ENCODE peak calls at places on chromosomes 5 and 9, in four cellular contexts. G is CD8-positive, alpha-beta memory T cell; B is cardiac fibroblast; D is activated T-helper 1 cell treated with anti-CD3 and anti-CD28 coated beads, Interleukin-2, amount 50 U/mL, for 16 hours. L is an unnamed sample.

GRCh38 chr5:125038477-125038876 is 292.0 kb upstream of the ZNF608 start:
- DNase-seq in D (no peak), B (no peak), G (no peak), L (no peak)

GRCh38 chr9:128677787-128678186 is 11.2 kb upstream of the SET start:
- DNase-seq in G (no peak), D (no peak), B (no peak), L (no peak)

GRCh38 chr9:123749580-123750202 is 180.2 kb downstream of the DENND1A start:
- DNase-seq in D (no peak), G (no peak), B (no peak), L (no peak)

GRCh38 chr5:139457653-139458306 is 4.8 kb downstream of the ECSCR start:
- DNase-seq in B (no peak), G (no peak), D (no peak), L (no peak)

GRCh38 chr5:77518304-77518703 is 26.2 kb upstream of the WDR41 start:
- DNase-seq in B (peak), D (no peak), G (no peak), L (no peak)

GRCh38 chr5:109779036-109779735 is 89.5 kb downstream of the MAN2A1 start:
- DNase-seq in D (no peak), G (no peak), B (peak), L (no peak)

GRCh38 chr5:98050583-98050982 is 722.9 kb upstream of the RGMB start:
- DNase-seq in D (no peak), B (peak), G (no peak), L (no peak)

GRCh38 chr9:94936411-94936810 is 209.9 kb downstream of the AOPEP start:
- DNase-seq in D (no peak), G (no peak), B (peak), L (no peak)

GRCh38 chr5:16626696-16627264 is 10.0 kb upstream of the RETREG1 start:
- DNase-seq in G (no peak), B (peak), D (no peak), L (no peak)

GRCh38 chr9:18771018-18771417 is 262.0 kb downstream of the SAXO1 start:
- DNase-seq in D (no peak), B (no peak), G (no peak), L (no peak)

GRCh38 chr9:72400866-72401265 is 35.9 kb upstream of the ZFAND5 start:
- DNase-seq in B (no peak), G (no peak), D (no peak), L (no peak)

GRCh38 chr5:169242849-169243186 is 58.1 kb downstream of the SLIT3 start:
- DNase-seq in D (no peak), G (no peak), B (no peak), L (no peak)

GRCh38 chr5:180873628-180874520 is 12.8 kb upstream of the ZFP62 start:
- DNase-seq in G (peak), B (peak), D (no peak), L (no peak)

GRCh38 chr5:119473241-119473640 is 20.9 kb downstream of the HSD17B4 start:
- DNase-seq in B (no peak), G (no peak), D (no peak), L (no peak)

GRCh38 chr9:137314561-137315560 is 12.8 kb upstream of the NRARP start:
- DNase-seq in B (no peak), D (no peak), G (no peak), L (no peak)

GRCh38 chr9:81717747-81718077 is 28.4 kb upstream of the TLE1 start:
- DNase-seq in B (no peak), D (no peak), G (no peak), L (no peak)

GRCh38 chr9:91174772-91175171 is 186.9 kb downstream of the AUH start:
- DNase-seq in G (no peak), D (no peak), B (no peak), L (no peak)

GRCh38 chr9:74285075-74285474 is 212.1 kb upstream of the RORB start:
- DNase-seq in D (no peak), B (no peak), G (no peak), L (no peak)

GRCh38 chr9:117783828-117784227 is 79.6 kb downstream of the TLR4 start:
- DNase-seq in B (no peak), D (no peak), G (peak), L (peak)

GRCh38 chr9:23824241-23825142 is 1.5 kb downstream of the ELAVL2 start:
- DNase-seq in B (no peak), D (no peak), G (no peak), L (no peak)

GRCh38 chr9:74498616-74499095 is 1.5 kb downstream of the RORB start:
- DNase-seq in B (no peak), D (no peak), G (no peak), L (no peak)

GRCh38 chr5:90475436-90475980 is 844 bp downstream of the POLR3G start:
- DNase-seq in B (no peak), G (no peak), D (no peak), L (no peak)

GRCh38 chr5:112366987-112367386 is 52.1 kb downstream of the EPB41L4A start:
- DNase-seq in G (no peak), B (peak), D (no peak), L (no peak)

GRCh38 chr5:79936644-79937216 is 54.3 kb downstream of the MTX3 start:
- DNase-seq in G (no peak), D (no peak), B (peak), L (no peak)

GRCh38 chr9:27395484-27395921 is 98.6 kb upstream of the EQTN start:
- DNase-seq in D (no peak), B (peak), G (no peak), L (no peak)

GRCh38 chr9:72592501-72593403 is 71.3 kb downstream of the TMC1 start:
- DNase-seq in D (no peak), G (no peak), B (peak), L (no peak)

GRCh38 chr5:61567337-61567736 is 235.3 kb downstream of the ZSWIM6 start:
- DNase-seq in B (no peak), G (no peak), D (no peak), L (no peak)

GRCh38 chr5:118042076-118042475 is 946.3 kb downstream of the DTWD2 start:
- DNase-seq in D (no peak), B (peak), G (no peak), L (no peak)

GRCh38 chr9:88179080-88179521 is 40.8 kb upstream of the SPATA31C2 start:
- DNase-seq in G (no peak), B (no peak), D (no peak), L (peak)

GRCh38 chr5:145776886-145777285 is 58.3 kb downstream of the PRELID2 start:
- DNase-seq in D (no peak), G (no peak), B (peak), L (no peak)

GRCh38 chr5:27494845-27495244 is 456.5 kb upstream of the CDH9 start:
- DNase-seq in D (no peak), G (no peak), B (peak), L (no peak)

L was measured in natural killer cell.